ENCODE peak calls at places on chromosome 5, in six cellular contexts. One of them, this sample, is unnamed. For H3K4me1, the result is how much of the 10 kb centered on the place peaks cover.

GRCh38 chr5:120473332-120473731 is 9.2 kb downstream of the PRR16 start:
- DNase-seq in A549: no peak
- DNase-seq in GM12878: no peak
- DNase-seq in HepG2: no peak
- DNase-seq in K562: no peak
- DNase-seq in SK-N-SH: no peak
- DNase-seq in this sample: no peak

GRCh38 chr5:153617190-153617589 is 126.7 kb downstream of the GRIA1 start:
- DNase-seq in HepG2: no peak
- DNase-seq in SK-N-SH: no peak
- DNase-seq in K562: no peak
- DNase-seq in GM12878: no peak
- DNase-seq in A549: no peak
- DNase-seq in this sample: no peak

GRCh38 chr5:59828623-59829022 is 64.9 kb downstream of the PDE4D start:
- DNase-seq in HepG2: no peak
- DNase-seq in GM12878: no peak
- DNase-seq in A549: no peak
- DNase-seq in K562: no peak
- DNase-seq in SK-N-SH: no peak
- DNase-seq in this sample: no peak

GRCh38 chr5:74579215-74579614 is 61.3 kb downstream of the ENC1 start:
- DNase-seq in GM12878: peak
- DNase-seq in A549: no peak
- DNase-seq in HepG2: no peak
- DNase-seq in K562: peak
- DNase-seq in SK-N-SH: no peak
- DNase-seq in this sample: no peak

GRCh38 chr5:10528056-10528816 is 35.6 kb upstream of the ANKRD33B start:
- DNase-seq in SK-N-SH: peak
- DNase-seq in K562: no peak
- DNase-seq in GM12878: no peak
- DNase-seq in A549: no peak
- DNase-seq in HepG2: no peak
- DNase-seq in this sample: no peak

GRCh38 chr5:157026789-157027424 is 32.0 kb downstream of the HAVCR1 start:
- DNase-seq in HepG2: no peak
- DNase-seq in SK-N-SH: peak
- DNase-seq in K562: peak
- DNase-seq in GM12878: no peak
- DNase-seq in A549: peak
- DNase-seq in this sample: peak

GRCh38 chr5:43704243-43704642 is 101.3 kb downstream of the NNT start:
- DNase-seq in SK-N-SH: no peak
- DNase-seq in HepG2: no peak
- DNase-seq in GM12878: no peak
- DNase-seq in K562: no peak
- DNase-seq in A549: no peak
- DNase-seq in this sample: no peak

GRCh38 chr5:82590112-82590511 is 312.0 kb upstream of the RPS23 start:
- DNase-seq in A549: no peak
- DNase-seq in HepG2: no peak
- DNase-seq in GM12878: no peak
- DNase-seq in K562: no peak
- DNase-seq in SK-N-SH: no peak
- DNase-seq in this sample: no peak

DNA sequence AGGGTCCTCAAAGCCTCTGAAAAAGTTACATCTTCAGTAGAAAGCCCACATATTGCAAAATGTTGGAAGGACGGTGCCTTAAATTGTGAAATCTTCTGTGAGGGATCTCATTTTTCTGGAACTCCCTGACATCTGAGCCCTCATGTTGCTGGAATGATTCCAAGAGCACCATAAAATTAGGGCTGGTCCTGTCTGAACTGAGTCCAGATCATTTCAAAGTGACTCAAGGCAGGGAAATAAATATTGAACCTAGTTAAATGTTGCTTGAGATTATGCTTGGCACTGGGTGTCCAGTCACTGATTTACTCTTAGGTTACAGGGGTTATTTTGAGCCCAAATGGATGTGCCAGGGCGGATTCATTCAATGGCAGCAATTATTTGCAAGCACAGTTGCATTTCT is 437.0 kb downstream of the PIK3R1 start:
- DNase-seq in K562: no peak
- DNase-seq in HepG2: no peak
- DNase-seq in GM12878: no peak
- DNase-seq in SK-N-SH: no peak
- DNase-seq in A549: no peak
- DNase-seq in this sample: no peak
- TF ChIP-seq CHD2 in K562: no peak
- TF ChIP-seq CHD2 in HepG2: no peak
- TF ChIP-seq CHD2 in GM12878: no peak
- TF ChIP-seq CHD2 in SK-N-SH: no peak
- TF ChIP-seq CHD2 in A549: no peak
- TF ChIP-seq CHD2 in this sample: no peak

DNA sequence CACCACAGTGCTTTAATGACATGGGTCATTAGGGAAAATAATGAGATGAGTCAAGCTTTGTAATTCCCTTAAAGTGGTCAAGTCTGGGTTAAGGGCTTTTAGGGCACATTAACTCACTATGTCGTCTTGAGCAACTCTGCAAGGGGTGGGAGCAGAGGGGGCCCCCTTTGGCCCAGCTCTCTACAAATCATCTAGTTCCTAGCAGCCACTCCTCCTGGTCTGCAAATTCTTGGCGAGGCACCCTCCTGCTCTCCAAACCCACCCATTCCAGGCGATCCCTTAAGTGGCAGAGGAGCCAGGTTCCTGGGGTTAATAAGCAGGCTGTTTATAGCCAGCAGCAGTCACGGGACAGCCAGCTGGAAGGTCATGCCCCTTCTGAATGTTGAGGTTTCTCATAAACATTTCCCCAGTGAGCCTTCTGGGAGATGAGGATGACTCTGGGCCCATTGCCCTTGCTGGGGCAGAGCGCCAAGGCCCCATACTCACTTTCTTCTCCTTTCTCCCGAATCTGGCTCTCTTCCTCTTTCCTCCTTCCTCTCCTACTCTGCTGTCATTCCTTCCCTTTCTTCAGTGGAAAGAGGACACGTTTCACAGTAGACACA is 14.3 kb upstream of the GPX3 start:
- DNase-seq in A549: no peak
- DNase-seq in K562: no peak
- DNase-seq in SK-N-SH: no peak
- DNase-seq in HepG2: no peak
- DNase-seq in GM12878: no peak
- DNase-seq in this sample: no peak
- H3K4me1 ChIP-seq in A549: under half
- H3K4me1 ChIP-seq in K562: under half
- H3K4me1 ChIP-seq in SK-N-SH: under half
- H3K4me1 ChIP-seq in HepG2: half or more
- H3K4me1 ChIP-seq in GM12878: under half
- H3K4me1 ChIP-seq in this sample: under half

DNA sequence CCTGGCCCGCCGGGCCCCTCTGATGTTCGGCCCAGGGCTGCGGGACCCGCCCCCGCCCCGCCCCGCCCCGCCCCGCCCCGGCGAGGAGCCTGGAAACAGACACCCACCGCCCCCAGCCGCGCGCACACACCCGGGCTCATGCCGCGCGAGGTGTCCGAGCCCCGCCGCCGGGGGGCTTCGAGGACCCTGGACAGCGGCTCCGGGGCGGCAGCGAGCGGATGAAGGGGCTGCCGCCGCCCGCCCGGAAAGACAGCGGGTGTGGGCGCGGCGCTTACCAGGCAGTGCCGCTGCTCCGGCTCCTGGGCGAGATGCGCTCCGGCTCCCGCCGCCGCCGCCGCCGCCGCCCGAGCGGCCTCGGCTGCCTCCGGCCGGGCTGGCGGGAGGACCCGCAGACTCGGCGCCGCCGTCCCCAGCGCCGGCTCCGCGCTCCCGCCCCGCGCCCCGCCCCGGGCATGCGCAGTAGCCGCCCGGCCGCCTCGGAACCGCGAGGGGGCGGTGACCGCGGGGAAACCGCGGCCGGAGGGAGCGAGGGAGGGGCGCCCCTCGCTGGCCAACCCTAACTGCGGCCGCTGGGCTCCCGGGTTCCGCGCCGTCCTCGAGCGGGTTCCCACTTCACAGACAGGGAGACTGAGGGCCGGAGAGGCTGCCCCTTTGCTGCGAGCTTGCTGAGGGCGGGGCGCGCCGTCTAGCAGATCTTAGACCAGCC is at the start of gene GPRIN1:
- DNase-seq in A549: peak
- DNase-seq in SK-N-SH: peak
- DNase-seq in K562: peak
- DNase-seq in HepG2: peak
- DNase-seq in GM12878: no peak
- DNase-seq in this sample: peak
- TF ChIP-seq CHD2 in A549: no peak
- TF ChIP-seq CHD2 in SK-N-SH: no peak
- TF ChIP-seq CHD2 in K562: no peak
- TF ChIP-seq CHD2 in HepG2: no peak
- TF ChIP-seq CHD2 in GM12878: no peak
- TF ChIP-seq CHD2 in this sample: no peak

DNA sequence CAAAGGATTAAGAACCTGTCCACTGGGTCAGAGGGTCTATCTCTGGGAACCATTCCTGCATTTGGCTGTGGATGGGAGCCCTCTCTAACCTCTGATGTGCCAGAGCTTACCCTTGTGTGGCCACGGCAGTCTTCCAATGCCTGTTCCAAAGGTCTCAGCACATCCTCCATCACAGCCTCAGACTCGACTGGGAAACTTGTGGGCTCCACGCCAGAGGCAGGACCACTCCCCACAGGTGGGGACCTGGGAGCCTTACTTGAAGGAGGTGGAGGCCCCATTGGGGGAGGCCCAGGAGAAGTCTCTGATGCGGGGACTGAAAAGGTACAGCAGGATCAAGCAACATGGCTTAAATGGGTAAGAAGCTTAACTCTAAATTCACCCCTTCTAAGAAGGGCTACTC is 4.4 kb downstream of the EIF4EBP3 start:
- DNase-seq in K562: no peak
- DNase-seq in GM12878: no peak
- DNase-seq in A549: no peak
- DNase-seq in HepG2: no peak
- DNase-seq in SK-N-SH: no peak
- DNase-seq in this sample: no peak
- H3K4me1 ChIP-seq in K562: under half
- H3K4me1 ChIP-seq in GM12878: under half
- H3K4me1 ChIP-seq in A549: under half
- H3K4me1 ChIP-seq in HepG2: under half
- H3K4me1 ChIP-seq in SK-N-SH: under half
- H3K4me1 ChIP-seq in this sample: under half

DNA sequence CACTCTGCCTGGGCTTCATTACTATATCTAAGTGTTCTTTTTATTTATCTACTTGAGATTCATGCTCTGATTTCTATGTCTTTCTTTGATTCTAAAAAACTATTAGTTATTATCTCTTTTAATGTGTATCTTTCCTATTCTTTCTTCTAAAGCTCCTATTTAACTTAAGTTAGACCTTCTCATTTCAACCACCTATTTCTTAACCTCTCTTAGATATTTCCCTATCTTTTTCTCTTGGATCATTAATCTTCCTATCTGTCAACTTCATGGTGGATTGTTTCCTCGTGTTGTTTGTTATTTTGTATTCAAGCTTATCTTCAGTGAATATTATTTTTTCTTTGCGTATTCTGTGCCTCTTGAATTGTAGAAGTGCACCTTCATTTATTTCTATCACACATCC is 202.1 kb downstream of the ADAMTS6 start:
- DNase-seq in HepG2: no peak
- DNase-seq in K562: no peak
- DNase-seq in A549: no peak
- DNase-seq in GM12878: no peak
- DNase-seq in SK-N-SH: no peak
- DNase-seq in this sample: no peak
- TF ChIP-seq CHD2 in HepG2: no peak
- TF ChIP-seq CHD2 in K562: no peak
- TF ChIP-seq CHD2 in A549: no peak
- TF ChIP-seq CHD2 in GM12878: no peak
- TF ChIP-seq CHD2 in SK-N-SH: no peak
- TF ChIP-seq CHD2 in this sample: no peak

DNA sequence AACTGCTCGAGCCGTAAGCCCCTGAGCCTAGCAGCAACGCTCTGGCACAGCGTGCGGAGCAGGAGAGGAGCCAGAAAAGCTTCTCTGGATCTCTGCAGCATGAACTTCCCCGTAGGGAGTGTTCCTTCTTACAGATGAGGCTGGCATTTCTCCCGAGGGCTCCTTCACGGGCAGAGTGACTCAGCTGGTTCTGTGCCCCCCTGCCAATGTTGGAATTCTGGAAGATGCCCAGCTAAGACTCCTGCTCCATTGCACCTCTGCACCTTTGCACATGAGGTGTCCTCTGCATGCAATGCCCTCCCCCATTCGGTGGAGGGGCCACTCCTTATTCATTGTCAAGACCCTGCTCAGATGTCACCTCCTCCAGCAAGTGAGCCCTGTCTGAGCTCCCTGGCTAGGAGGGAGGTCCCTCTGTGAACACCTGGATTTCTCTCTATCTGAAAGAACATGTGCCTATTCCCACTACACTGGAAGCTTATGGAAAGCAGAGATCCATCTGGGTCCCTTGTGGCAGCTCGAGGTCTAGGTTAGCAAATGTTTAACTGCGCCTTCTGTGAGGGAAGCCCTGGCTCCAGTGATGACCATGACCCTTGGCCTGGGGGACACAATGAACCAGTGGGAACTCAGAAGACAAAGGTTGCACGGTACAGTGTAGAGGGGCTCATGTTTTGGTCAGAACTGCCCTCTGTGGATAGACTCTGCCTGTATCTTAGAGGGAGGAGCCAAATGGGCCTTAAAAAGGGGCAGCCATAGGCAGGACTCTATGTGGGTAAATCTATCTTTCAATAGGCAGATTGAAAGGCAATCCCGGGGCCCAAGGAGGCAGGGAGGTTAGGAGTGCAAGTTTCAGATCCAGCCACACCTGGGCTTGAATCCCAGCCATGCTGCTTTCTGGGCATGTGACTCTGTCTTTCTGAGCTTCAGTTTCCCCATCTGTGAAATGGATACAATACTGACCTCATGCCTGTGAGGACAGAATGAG is 39.4 kb downstream of the SH3PXD2B start:
- DNase-seq in K562: no peak
- DNase-seq in GM12878: no peak
- DNase-seq in SK-N-SH: no peak
- DNase-seq in HepG2: peak
- DNase-seq in A549: no peak
- DNase-seq in this sample: no peak
- H3K4me1 ChIP-seq in K562: under half
- H3K4me1 ChIP-seq in GM12878: under half
- H3K4me1 ChIP-seq in SK-N-SH: under half
- H3K4me1 ChIP-seq in HepG2: half or more
- H3K4me1 ChIP-seq in A549: half or more
- H3K4me1 ChIP-seq in this sample: under half